ENCODE peak calls at places on chromosomes 3 and 15, in four cellular contexts. Y is HepG2, R is H1, H is GM12878. J is an unnamed sample.

GRCh38 chr3:172070269-172070668 is 30.9 kb downstream of the FNDC3B start:
- DNase-seq in H (no peak), Y (no peak), R (no peak), J (no peak)

GRCh38 chr3:61927332-61927731 is 366.0 kb downstream of the PTPRG start:
- DNase-seq in H (no peak), Y (no peak), R (no peak), J (no peak)

GRCh38 chr3:38551026-38551832 is 55.1 kb downstream of the EXOG start:
- DNase-seq in R (no peak), H (no peak), Y (no peak), J (no peak)

GRCh38 chr3:146065573-146066006 is 95.4 kb downstream of the PLOD2 start:
- DNase-seq in H (no peak), Y (peak; percentile 50), R (no peak), J (peak; percentile 46)

GRCh38 chr3:37601832-37602231 is 259.8 kb upstream of the CTDSPL start:
- DNase-seq in Y (no peak), R (peak; percentile 9), H (no peak), J (no peak)

GRCh38 chr15:74573987-74574386 is 33.0 kb downstream of the ARID3B start:
- DNase-seq in Y (no peak), R (no peak), H (no peak), J (no peak)

GRCh38 chr15:45089712-45090373 is 24.1 kb downstream of the DUOX2 start:
- DNase-seq in Y (no peak), H (no peak), R (no peak), J (no peak)

GRCh38 chr3:176785207-176785606 is 412.1 kb downstream of the TBL1XR1 start:
- DNase-seq in R (no peak), Y (no peak), H (no peak), J (no peak)

GRCh38 chr15:38474155-38474757 is 20.3 kb downstream of the FAM98B start:
- DNase-seq in H (peak; percentile 33), Y (peak; percentile 63), R (no peak), J (no peak)

GRCh38 chr15:41501191-41501917 is 7.7 kb downstream of the ITPKA start:
- DNase-seq in R (no peak), Y (no peak), H (no peak), J (no peak)

GRCh38 chr3:15576475-15576874 is 24.9 kb downstream of the HACL1 start:
- DNase-seq in R (no peak), Y (no peak), H (no peak), J (no peak)

GRCh38 chr15:62770752-62771151 is 271.8 kb upstream of the TPM1 start:
- DNase-seq in Y (no peak), H (no peak), R (no peak), J (no peak)

GRCh38 chr3:174775603-174776002 is 83.5 kb upstream of the NAALADL2 start:
- DNase-seq in Y (no peak), H (no peak), R (no peak), J (no peak)

GRCh38 chr3:146117406-146118285 is 43.3 kb downstream of the PLOD2 start:
- DNase-seq in H (no peak), Y (no peak), R (no peak), J (no peak)

GRCh38 chr3:185711255-185711870 is 113.5 kb downstream of the IGF2BP2 start:
- DNase-seq in Y (no peak), R (no peak), H (no peak), J (no peak)

GRCh38 chr3:69738859-69739203 is 433 bp upstream of the MITF start:
- DNase-seq in R (no peak), Y (no peak), H (no peak), J (no peak)

GRCh38 chr3:108565506-108565905 is 23.7 kb downstream of the CIP2A start:
- DNase-seq in Y (no peak), R (no peak), H (no peak), J (no peak)

GRCh38 chr3:45480218-45480617 is 91.8 kb downstream of the LARS2 start:
- DNase-seq in H (no peak), R (no peak), Y (peak; percentile 78), J (no peak)

GRCh38 chr15:37095197-37095992 is 5.0 kb downstream of the MEIS2 start:
- DNase-seq in H (no peak), R (no peak), Y (no peak), J (no peak)

GRCh38 chr3:125651246-125651645 is 55.9 kb upstream of the OSBPL11 start:
- DNase-seq in R (no peak), Y (no peak), H (no peak), J (no peak)

GRCh38 chr3:46368569-46368968 is 2.2 kb upstream of the CCR5 start:
- DNase-seq in R (peak; percentile 43), Y (no peak), H (peak; percentile 70), J (peak; percentile 63)

GRCh38 chr3:102471001-102471400 is 36.2 kb downstream of the ZPLD1 start:
- DNase-seq in R (peak; percentile 17), H (no peak), Y (no peak), J (peak; percentile 3)

GRCh38 chr3:13416002-13416793 is 3.9 kb downstream of the NUP210 start:
- DNase-seq in Y (no peak), H (no peak), R (no peak), J (no peak)

GRCh38 chr15:28243399-28243798 is 78.6 kb downstream of the HERC2 start:
- DNase-seq in Y (no peak), H (no peak), R (no peak), J (no peak)

GRCh38 chr3:155178810-155179424 is 98.8 kb downstream of the MME start:
- DNase-seq in R (no peak), H (no peak), Y (no peak), J (no peak)

GRCh38 chr15:63983071-63983711 is 63.1 kb downstream of the DAPK2 start:
- DNase-seq in H (no peak), Y (no peak), R (no peak), J (no peak)

GRCh38 chr15:72227192-72227586 is 3.8 kb downstream of the PKM start:
- DNase-seq in H (peak; percentile 46), R (no peak), Y (peak; percentile 7), J (no peak)

GRCh38 chr3:10762611-10763247 is 53.3 kb upstream of the SLC6A11 start:
- DNase-seq in H (no peak), Y (no peak), R (no peak), J (no peak)

GRCh38 chr3:33875680-33876079 is 77.2 kb downstream of the PDCD6IP start:
- DNase-seq in H (no peak), Y (no peak), R (no peak), J (no peak)

GRCh38 chr3:139561959-139562676 is 22.6 kb upstream of the RBP1 start:
- DNase-seq in R (no peak), H (no peak), Y (peak; percentile 47), J (peak; percentile 48)

GRCh38 chr15:85702321-85703230 is 92.1 kb downstream of the KLHL25 start:
- DNase-seq in R (no peak), Y (no peak), H (no peak), J (no peak)

GRCh38 chr3:151421956-151422355 is 37.4 kb upstream of the P2RY12 start:
- DNase-seq in R (no peak), Y (no peak), H (no peak), J (no peak)

GRCh38 chr3:186991470-186991869 is 61.1 kb downstream of the ST6GAL1 start:
- DNase-seq in Y (no peak), R (no peak), H (no peak), J (no peak)
- TF ChIP-seq YY1 in Y (no peak), R (no peak), H (no peak), J (no peak)

GRCh38 chr3:126859415-126860246 is 123.3 kb upstream of the PLXNA1 start:
- DNase-seq in R (no peak), Y (no peak), H (no peak), J (no peak)
- TF ChIP-seq SUZ12 in R (no peak), Y (no peak), H (no peak), J (no peak)

GRCh38 chr3:86988986-86989385 is 2.0 kb downstream of the VGLL3 start:
- DNase-seq in Y (no peak), R (no peak), H (no peak), J (no peak)

GRCh38 chr3:86985427-86985826 is 5.5 kb downstream of the VGLL3 start:
- DNase-seq in Y (no peak), R (no peak), H (no peak), J (no peak)

GRCh38 chr3:86986666-86987420 is 4.1 kb downstream of the VGLL3 start:
- DNase-seq in Y (no peak), R (no peak), H (no peak), J (no peak)

GRCh38 chr3:86988235-86988634 is 2.7 kb downstream of the VGLL3 start:
- DNase-seq in H (no peak), Y (no peak), R (no peak), J (no peak)

GRCh38 chr3:86987421-86987715 is 3.6 kb downstream of the VGLL3 start:
- DNase-seq in H (no peak), Y (no peak), R (no peak), J (no peak)
- H3K9ac ChIP-seq in H (no peak overlapping the region), Y (no peak overlapping the region), R (no peak overlapping the region), J (no peak overlapping the region)

DNA sequence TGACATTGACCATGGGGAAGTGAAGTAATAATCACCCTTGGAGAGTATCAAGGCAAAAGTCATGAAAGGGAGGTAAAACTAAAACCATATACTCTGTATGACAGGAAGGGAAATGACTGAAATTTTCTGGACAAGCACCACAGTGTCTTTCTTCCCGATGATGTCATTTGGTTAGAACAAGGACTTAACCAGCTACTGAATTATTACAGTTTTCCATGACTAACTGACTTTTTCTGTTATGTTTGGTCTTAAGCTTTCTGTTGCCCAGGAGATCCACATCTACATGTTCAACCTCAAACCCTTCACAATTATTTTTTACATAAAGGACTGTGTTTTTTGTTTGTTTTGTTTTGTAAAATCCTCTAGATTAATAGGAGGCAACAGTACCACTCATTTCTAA is 191.9 kb upstream of the IL12A start:
- DNase-seq in H (no peak), Y (no peak), R (no peak), J (no peak)
- TF ChIP-seq YY1 in H (no peak), Y (no peak), R (no peak), J (no peak)

GRCh38 chr3:196569003-196569516 is 600 bp downstream of the FBXO45 start:
- DNase-seq in Y (peak; percentile 14), H (no peak), R (peak; percentile 13), J (peak; percentile 6)
- TF ChIP-seq SUZ12 in Y (no peak), H (no peak), R (no peak), J (no peak)

J was measured in NT2/D1.